ENCODE peak calls at places on chromosomes 16 and 17, in nine cellular contexts. Y is Peyer's patch, E is ovary, F is mesendoderm, G is HCT116, U is sigmoid colon, O is neuronal stem cell, L is uterus, J is pancreas. K is an unnamed sample. For H3K27me3 and H3K4me1, the result is how much of the 10 kb centered on the place peaks cover.

GRCh38 chr16:52741386-52741785 is 194.4 kb upstream of the TOX3 start:
- DNase-seq in J (no peak), Y (no peak), U (no peak), G (no peak), L (no peak), E (no peak), F (peak), O (peak), K (no peak)

GRCh38 chr17:28745052-28745776 is 1.4 kb downstream of the TRAF4 start:
- DNase-seq in Y (peak), U (peak), E (peak), J (peak), L (peak), O (peak), G (no peak), F (peak), K (peak)

GRCh38 chr17:4497101-4497824 is 1.4 kb upstream of the SPNS2 start:
- DNase-seq in J (peak), O (no peak), L (no peak), G (no peak), Y (no peak), E (no peak), U (no peak), F (no peak), K (no peak)

GRCh38 chr17:70271672-70272071 is 102.3 kb downstream of the KCNJ2 start:
- DNase-seq in O (no peak), L (no peak), G (no peak), Y (no peak), U (no peak), F (no peak), J (no peak), E (no peak), K (no peak)

GRCh38 chr17:5000237-5000639 is 2.5 kb downstream of the KIF1C start:
- DNase-seq in U (peak), L (peak), G (no peak), Y (peak), E (peak), J (peak), F (peak), O (no peak), K (peak)

GRCh38 chr17:69818467-69818866 is 256.6 kb upstream of the KCNJ16 start:
- DNase-seq in L (no peak), F (no peak), E (no peak), Y (no peak), U (no peak), G (no peak), O (no peak), J (no peak), K (no peak)

GRCh38 chr17:78001182-78001581 is 42.7 kb downstream of the TNRC6C start:
- DNase-seq in G (no peak), Y (no peak), F (peak), E (no peak), L (no peak), U (no peak), O (no peak), J (no peak), K (no peak)

GRCh38 chr16:71354156-71354555 is 4.4 kb upstream of the CALB2 start:
- DNase-seq in G (no peak), E (no peak), J (no peak), U (no peak), Y (no peak), O (no peak), L (no peak), F (no peak), K (no peak)

GRCh38 chr17:79033741-79034501 is 10.0 kb downstream of the C1QTNF1 start:
- DNase-seq in F (no peak), E (peak), G (no peak), U (peak), J (no peak), O (no peak), L (peak), Y (peak), K (peak)

DNA sequence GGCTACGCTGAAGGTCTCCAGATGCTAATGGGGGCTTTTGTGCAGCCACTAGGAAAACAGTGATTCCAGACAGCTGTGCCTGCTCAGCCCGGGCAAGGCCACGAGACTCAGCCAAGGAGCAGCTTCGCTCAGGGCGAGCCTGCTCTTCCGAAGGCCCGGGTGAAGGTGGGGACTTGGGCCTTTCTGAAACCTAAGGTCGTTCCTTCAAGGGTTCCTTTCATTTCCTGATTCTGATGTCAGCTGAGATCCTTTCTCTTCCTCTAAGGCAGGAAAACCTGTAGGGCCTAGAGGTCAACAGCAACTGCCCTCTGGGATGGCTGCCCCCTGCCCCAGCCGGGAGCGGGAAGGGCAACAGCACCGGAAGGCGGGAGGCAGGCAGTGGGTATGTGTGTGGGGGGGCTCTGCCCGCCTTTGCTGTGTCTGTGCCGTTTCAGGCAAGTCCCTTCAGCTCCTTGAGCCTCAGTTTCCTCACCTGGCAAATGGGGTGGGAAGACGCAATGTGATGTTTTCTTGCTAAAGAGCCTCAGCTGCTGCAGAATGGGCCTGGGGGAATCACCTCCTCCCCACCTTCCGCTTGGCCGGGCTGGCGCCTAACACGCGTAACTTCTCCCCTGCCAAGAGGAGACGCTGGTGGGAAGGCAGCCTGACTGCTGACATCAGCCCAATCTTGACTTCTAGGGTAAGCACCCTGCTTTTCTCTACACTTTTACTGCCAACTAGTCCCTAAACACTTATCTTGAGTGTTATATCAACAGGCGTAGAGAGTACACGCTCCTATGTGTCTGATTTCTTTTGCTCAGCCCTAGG is 32.8 kb downstream of the IRF8 start:
- DNase-seq in G (no peak), U (no peak), L (no peak), O (no peak), E (no peak), Y (peak), F (no peak), J (no peak), K (no peak)
- H3K27me3 ChIP-seq in G (under half), U (under half), L (under half), O (under half), E (under half), Y (under half), F (under half), J (under half), K (under half)

GRCh38 chr16:56269824-56270684 is 78.8 kb downstream of the GNAO1 start:
- DNase-seq in G (no peak), Y (no peak), O (no peak), F (peak), U (peak), E (no peak), L (no peak), J (no peak), K (no peak)

GRCh38 chr16:56266981-56267607 is 75.8 kb downstream of the GNAO1 start:
- DNase-seq in G (no peak), E (no peak), O (no peak), L (no peak), F (no peak), Y (no peak), J (no peak), U (peak), K (no peak)

GRCh38 chr16:56269276-56269675 is 78.0 kb downstream of the GNAO1 start:
- DNase-seq in G (no peak), J (no peak), Y (no peak), F (no peak), U (peak), E (no peak), O (no peak), L (no peak), K (no peak)

GRCh38 chr16:56267888-56268287 is 76.6 kb downstream of the GNAO1 start:
- DNase-seq in L (no peak), F (no peak), E (no peak), Y (no peak), J (no peak), O (no peak), G (no peak), U (no peak), K (no peak)

DNA sequence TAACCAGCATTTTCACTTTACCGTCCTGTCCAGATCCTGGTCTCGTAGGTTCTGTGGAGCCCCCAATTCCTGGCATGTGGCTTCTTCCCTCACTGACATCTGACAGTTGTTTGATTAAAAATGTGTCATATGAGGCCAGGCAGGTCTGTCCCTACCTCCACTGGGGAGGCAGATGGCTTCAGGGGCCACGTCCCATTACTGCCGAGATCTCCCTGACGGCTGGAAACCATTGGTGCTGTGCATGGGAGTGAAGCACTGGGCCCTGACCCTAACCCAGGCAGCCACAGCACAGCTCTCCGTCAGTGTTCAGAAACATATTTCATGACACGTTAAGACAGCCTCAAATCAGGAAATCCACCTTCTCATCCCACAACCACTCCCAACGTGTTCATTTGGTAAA is 77.5 kb downstream of the GNAO1 start:
- DNase-seq in F (no peak), L (no peak), J (no peak), G (no peak), U (peak), O (no peak), Y (no peak), E (no peak), K (no peak)
- H3K4me1 ChIP-seq in F (under half), L (under half), J (under half), G (under half), U (half or more), O (under half), Y (under half), E (under half), K (under half)

DNA sequence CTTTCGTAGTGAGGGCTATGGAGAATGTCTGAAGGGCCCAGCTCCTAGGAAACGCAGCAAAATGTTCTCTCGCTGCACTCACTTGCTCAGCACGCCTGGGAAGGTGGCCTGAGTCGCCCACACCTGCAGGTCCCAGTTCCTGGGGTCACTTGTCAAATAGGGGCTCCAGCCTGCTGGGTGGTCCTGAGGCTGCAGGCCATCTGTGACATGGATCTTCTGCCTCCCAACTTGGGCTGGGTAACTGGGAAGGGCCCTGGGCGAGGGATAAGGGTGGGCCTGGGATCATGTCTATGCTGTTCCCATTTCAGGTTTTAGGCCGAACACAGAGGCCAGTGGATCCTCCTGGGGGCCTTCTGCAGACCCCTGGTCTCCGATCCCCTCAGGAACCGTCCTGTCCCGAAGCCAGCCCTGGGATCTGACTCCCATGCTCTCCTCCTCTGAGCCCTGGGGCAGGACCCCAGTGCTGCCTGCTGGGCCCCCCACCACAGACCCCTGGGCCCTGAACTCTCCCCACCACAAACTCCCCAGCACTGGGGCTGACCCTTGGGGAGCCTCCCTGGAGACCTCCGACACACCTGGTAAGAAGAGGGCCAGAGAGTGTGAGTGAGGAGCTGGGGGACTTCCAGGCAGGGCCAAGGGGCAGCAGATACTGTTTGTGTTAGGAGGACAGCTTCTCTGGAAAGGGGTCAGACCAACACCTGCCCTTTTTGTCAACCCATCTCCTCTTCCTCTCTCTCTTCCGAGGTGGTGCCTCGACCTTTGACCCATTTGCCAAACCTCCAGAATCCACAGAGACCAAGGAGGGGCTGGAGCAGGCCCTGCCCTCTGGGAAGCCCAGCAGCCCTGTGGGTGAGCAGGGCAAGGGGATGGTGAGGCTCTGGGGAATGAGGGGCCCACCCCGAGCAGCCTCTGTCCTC is 6.2 kb upstream of the SPATA20 start:
- DNase-seq in F (no peak), Y (no peak), L (no peak), G (no peak), E (peak), O (no peak), J (peak), U (no peak), K (no peak)
- H3K27me3 ChIP-seq in F (under half), Y (under half), L (under half), G (under half), E (under half), O (under half), J (under half), U (under half), K (under half)

GRCh38 chr16:21603920-21604319 is 4.5 kb downstream of the METTL9 start:
- DNase-seq in Y (no peak), U (no peak), G (no peak), L (no peak), F (no peak), E (no peak), O (no peak), J (no peak), K (no peak)
- H3K4me1 ChIP-seq in Y (under half), U (half or more), G (under half), L (under half), F (under half), E (under half), O (under half), J (under half), K (under half)

K was measured in breast epithelium.